ENCODE peak calls at places on chromosomes 16 and 17, in eight cellular contexts. One of them, this sample, is unnamed.

GRCh38 chr17:879546-879945 is 97.4 kb downstream of the MRM3 start:
- DNase-seq in B cell: peak
- DNase-seq in activated CD8-positive, alpha-beta T cell treated with anti-CD3 and anti-CD28 coated beads for 36 hours: peak
- DNase-seq in IMR-90: peak
- DNase-seq in RWPE2: peak
- DNase-seq in uterus: peak
- DNase-seq in AG09319: no peak
- DNase-seq in foreskin keratinocyte: peak
- DNase-seq in this sample: no peak

GRCh38 chr16:56847173-56847948 is 17.6 kb upstream of the SLC12A3 start:
- DNase-seq in B cell: no peak
- DNase-seq in activated CD8-positive, alpha-beta T cell treated with anti-CD3 and anti-CD28 coated beads for 36 hours: peak
- DNase-seq in IMR-90: no peak
- DNase-seq in RWPE2: no peak
- DNase-seq in uterus: no peak
- DNase-seq in AG09319: no peak
- DNase-seq in foreskin keratinocyte: no peak
- DNase-seq in this sample: no peak

GRCh38 chr17:69474171-69474831 is 59.8 kb downstream of the MAP2K6 start:
- DNase-seq in B cell: no peak
- DNase-seq in activated CD8-positive, alpha-beta T cell treated with anti-CD3 and anti-CD28 coated beads for 36 hours: no peak
- DNase-seq in IMR-90: no peak
- DNase-seq in RWPE2: no peak
- DNase-seq in uterus: no peak
- DNase-seq in AG09319: no peak
- DNase-seq in foreskin keratinocyte: no peak
- DNase-seq in this sample: no peak

GRCh38 chr17:34110315-34110714 is 144.8 kb upstream of the CCL2 start:
- DNase-seq in B cell: no peak
- DNase-seq in activated CD8-positive, alpha-beta T cell treated with anti-CD3 and anti-CD28 coated beads for 36 hours: no peak
- DNase-seq in IMR-90: no peak
- DNase-seq in RWPE2: no peak
- DNase-seq in uterus: no peak
- DNase-seq in AG09319: no peak
- DNase-seq in foreskin keratinocyte: no peak
- DNase-seq in this sample: no peak

GRCh38 chr17:63800783-63801182 is 26.4 kb upstream of the PSMC5 start:
- DNase-seq in B cell: no peak
- DNase-seq in activated CD8-positive, alpha-beta T cell treated with anti-CD3 and anti-CD28 coated beads for 36 hours: no peak
- DNase-seq in IMR-90: no peak
- DNase-seq in RWPE2: no peak
- DNase-seq in uterus: no peak
- DNase-seq in AG09319: no peak
- DNase-seq in foreskin keratinocyte: no peak
- DNase-seq in this sample: no peak

GRCh38 chr16:379183-379960 is 2.4 kb downstream of the PGAP6 start:
- DNase-seq in B cell: no peak
- DNase-seq in activated CD8-positive, alpha-beta T cell treated with anti-CD3 and anti-CD28 coated beads for 36 hours: no peak
- DNase-seq in IMR-90: no peak
- DNase-seq in RWPE2: no peak
- DNase-seq in uterus: no peak
- DNase-seq in AG09319: no peak
- DNase-seq in foreskin keratinocyte: no peak
- DNase-seq in this sample: no peak

GRCh38 chr17:81039096-81039495 is 4.1 kb downstream of the BAIAP2 start:
- DNase-seq in B cell: no peak
- DNase-seq in activated CD8-positive, alpha-beta T cell treated with anti-CD3 and anti-CD28 coated beads for 36 hours: no peak
- DNase-seq in IMR-90: no peak
- DNase-seq in RWPE2: no peak
- DNase-seq in uterus: no peak
- DNase-seq in AG09319: no peak
- DNase-seq in foreskin keratinocyte: no peak
- DNase-seq in this sample: no peak

GRCh38 chr16:7437135-7437534 is 104.5 kb downstream of the RBFOX1 start:
- DNase-seq in B cell: no peak
- DNase-seq in activated CD8-positive, alpha-beta T cell treated with anti-CD3 and anti-CD28 coated beads for 36 hours: no peak
- DNase-seq in IMR-90: no peak
- DNase-seq in RWPE2: no peak
- DNase-seq in uterus: no peak
- DNase-seq in AG09319: no peak
- DNase-seq in foreskin keratinocyte: no peak
- DNase-seq in this sample: no peak

GRCh38 chr16:89574681-89575246 is 794 bp upstream of the CPNE7 start:
- DNase-seq in B cell: no peak
- DNase-seq in activated CD8-positive, alpha-beta T cell treated with anti-CD3 and anti-CD28 coated beads for 36 hours: peak
- DNase-seq in IMR-90: peak
- DNase-seq in RWPE2: peak
- DNase-seq in uterus: no peak
- DNase-seq in AG09319: no peak
- DNase-seq in foreskin keratinocyte: no peak
- DNase-seq in this sample: no peak

GRCh38 chr17:75086496-75087181 is 1.1 kb upstream of the SLC16A5 start:
- DNase-seq in B cell: no peak
- DNase-seq in activated CD8-positive, alpha-beta T cell treated with anti-CD3 and anti-CD28 coated beads for 36 hours: no peak
- DNase-seq in IMR-90: no peak
- DNase-seq in RWPE2: no peak
- DNase-seq in uterus: no peak
- DNase-seq in AG09319: no peak
- DNase-seq in foreskin keratinocyte: no peak
- DNase-seq in this sample: no peak

GRCh38 chr16:88681709-88682451 is 4.4 kb downstream of the SNAI3 start:
- DNase-seq in B cell: peak
- DNase-seq in activated CD8-positive, alpha-beta T cell treated with anti-CD3 and anti-CD28 coated beads for 36 hours: peak
- DNase-seq in IMR-90: peak
- DNase-seq in RWPE2: peak
- DNase-seq in uterus: no peak
- DNase-seq in AG09319: no peak
- DNase-seq in foreskin keratinocyte: no peak
- DNase-seq in this sample: peak

GRCh38 chr17:347309-347708 is 5.3 kb downstream of the RPH3AL start:
- DNase-seq in B cell: no peak
- DNase-seq in activated CD8-positive, alpha-beta T cell treated with anti-CD3 and anti-CD28 coated beads for 36 hours: no peak
- DNase-seq in IMR-90: no peak
- DNase-seq in RWPE2: no peak
- DNase-seq in uterus: no peak
- DNase-seq in AG09319: no peak
- DNase-seq in foreskin keratinocyte: no peak
- DNase-seq in this sample: no peak

GRCh38 chr17:63544467-63545301 is 5.6 kb upstream of the DCAF7 start:
- DNase-seq in B cell: no peak
- DNase-seq in activated CD8-positive, alpha-beta T cell treated with anti-CD3 and anti-CD28 coated beads for 36 hours: no peak
- DNase-seq in IMR-90: no peak
- DNase-seq in RWPE2: no peak
- DNase-seq in uterus: no peak
- DNase-seq in AG09319: no peak
- DNase-seq in foreskin keratinocyte: no peak
- DNase-seq in this sample: no peak

GRCh38 chr16:80932725-80933124 is 74.0 kb downstream of the CMC2 start:
- DNase-seq in B cell: no peak
- DNase-seq in activated CD8-positive, alpha-beta T cell treated with anti-CD3 and anti-CD28 coated beads for 36 hours: no peak
- DNase-seq in IMR-90: peak
- DNase-seq in RWPE2: peak
- DNase-seq in uterus: peak
- DNase-seq in AG09319: peak
- DNase-seq in foreskin keratinocyte: peak
- DNase-seq in this sample: no peak

GRCh38 chr17:74757502-74757901 is 9.1 kb downstream of the NHERF1 start:
- DNase-seq in B cell: no peak
- DNase-seq in activated CD8-positive, alpha-beta T cell treated with anti-CD3 and anti-CD28 coated beads for 36 hours: no peak
- DNase-seq in IMR-90: no peak
- DNase-seq in RWPE2: no peak
- DNase-seq in uterus: no peak
- DNase-seq in AG09319: no peak
- DNase-seq in foreskin keratinocyte: no peak
- DNase-seq in this sample: no peak

GRCh38 chr17:7403902-7404736 is at the start of gene TMEM256:
- DNase-seq in B cell: peak
- DNase-seq in activated CD8-positive, alpha-beta T cell treated with anti-CD3 and anti-CD28 coated beads for 36 hours: peak
- DNase-seq in IMR-90: peak
- DNase-seq in RWPE2: peak
- DNase-seq in uterus: peak
- DNase-seq in AG09319: peak
- DNase-seq in foreskin keratinocyte: peak
- DNase-seq in this sample: peak
- TF ChIP-seq CTCF in B cell: no peak
- TF ChIP-seq CTCF in activated CD8-positive, alpha-beta T cell treated with anti-CD3 and anti-CD28 coated beads for 36 hours: no peak
- TF ChIP-seq CTCF in IMR-90: no peak
- TF ChIP-seq CTCF in RWPE2: no peak
- TF ChIP-seq CTCF in uterus: peak
- TF ChIP-seq CTCF in AG09319: no peak
- TF ChIP-seq CTCF in foreskin keratinocyte: no peak
- TF ChIP-seq CTCF in this sample: no peak

GRCh38 chr17:79808763-79809529 is 12.1 kb upstream of the CBX8 start:
- DNase-seq in B cell: no peak
- DNase-seq in activated CD8-positive, alpha-beta T cell treated with anti-CD3 and anti-CD28 coated beads for 36 hours: peak
- DNase-seq in IMR-90: no peak
- DNase-seq in RWPE2: no peak
- DNase-seq in uterus: no peak
- DNase-seq in AG09319: no peak
- DNase-seq in foreskin keratinocyte: peak
- DNase-seq in this sample: no peak
- TF ChIP-seq CTCF in B cell: no peak
- TF ChIP-seq CTCF in activated CD8-positive, alpha-beta T cell treated with anti-CD3 and anti-CD28 coated beads for 36 hours: peak
- TF ChIP-seq CTCF in IMR-90: peak
- TF ChIP-seq CTCF in RWPE2: peak
- TF ChIP-seq CTCF in uterus: no peak
- TF ChIP-seq CTCF in AG09319: peak
- TF ChIP-seq CTCF in foreskin keratinocyte: peak
- TF ChIP-seq CTCF in this sample: no peak

DNA sequence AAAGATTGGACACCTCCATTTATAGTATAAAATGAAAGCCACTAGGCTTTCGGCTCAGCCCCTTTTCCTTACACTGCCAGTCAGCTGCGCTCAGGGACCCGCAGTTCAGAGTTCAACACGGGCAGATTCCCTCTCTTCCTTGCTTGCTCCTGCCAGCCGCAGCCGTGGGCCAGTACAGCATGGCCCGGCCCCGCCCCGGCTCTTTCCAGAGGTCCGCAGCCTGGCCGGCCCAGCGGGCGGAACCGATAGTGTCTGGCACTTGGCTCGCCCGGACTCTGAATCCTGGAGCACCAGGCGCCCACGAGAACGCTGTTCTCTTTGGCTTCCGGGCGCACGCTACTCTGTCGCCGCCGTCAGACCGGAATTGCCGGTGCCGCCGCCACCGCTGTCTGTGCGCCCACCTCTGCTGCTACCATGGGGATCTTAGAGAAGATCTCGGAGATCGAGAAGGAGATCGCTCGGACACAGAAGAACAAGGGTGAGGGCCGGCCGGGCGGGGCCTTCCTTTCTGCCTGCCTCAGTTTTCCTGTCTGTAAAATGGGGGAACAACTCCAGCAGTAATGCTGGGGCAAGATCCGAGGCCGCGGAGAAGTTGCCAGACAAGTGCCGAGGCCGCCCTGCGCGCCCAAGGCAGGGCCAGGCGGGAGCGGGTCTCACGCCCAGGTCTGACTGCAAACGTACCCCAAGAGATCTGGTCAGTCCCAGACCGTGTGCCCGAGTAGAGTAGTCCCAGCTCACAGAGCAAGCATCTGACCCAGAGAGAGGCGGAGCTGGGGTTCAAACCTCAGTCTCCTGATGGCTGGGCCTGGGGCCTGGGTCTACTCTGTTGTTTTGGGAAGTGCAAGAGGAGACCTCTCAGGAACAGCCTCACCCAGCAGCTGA is at the start of gene DRG2:
- DNase-seq in B cell: peak
- DNase-seq in activated CD8-positive, alpha-beta T cell treated with anti-CD3 and anti-CD28 coated beads for 36 hours: peak
- DNase-seq in IMR-90: peak
- DNase-seq in RWPE2: peak
- DNase-seq in uterus: peak
- DNase-seq in AG09319: peak
- DNase-seq in foreskin keratinocyte: peak
- DNase-seq in this sample: peak
- TF ChIP-seq CTCF in B cell: no peak
- TF ChIP-seq CTCF in activated CD8-positive, alpha-beta T cell treated with anti-CD3 and anti-CD28 coated beads for 36 hours: no peak
- TF ChIP-seq CTCF in IMR-90: peak
- TF ChIP-seq CTCF in RWPE2: no peak
- TF ChIP-seq CTCF in uterus: peak
- TF ChIP-seq CTCF in AG09319: peak
- TF ChIP-seq CTCF in foreskin keratinocyte: peak
- TF ChIP-seq CTCF in this sample: no peak

GRCh38 chr17:72119963-72120877 is 600 bp upstream of the SOX9 start:
- DNase-seq in B cell: no peak
- DNase-seq in activated CD8-positive, alpha-beta T cell treated with anti-CD3 and anti-CD28 coated beads for 36 hours: no peak
- DNase-seq in IMR-90: peak
- DNase-seq in RWPE2: peak
- DNase-seq in uterus: no peak
- DNase-seq in AG09319: no peak
- DNase-seq in foreskin keratinocyte: peak
- DNase-seq in this sample: no peak

GRCh38 chr17:72122002-72122310 is 1.1 kb downstream of the SOX9 start:
- DNase-seq in B cell: no peak
- DNase-seq in activated CD8-positive, alpha-beta T cell treated with anti-CD3 and anti-CD28 coated beads for 36 hours: no peak
- DNase-seq in IMR-90: peak
- DNase-seq in RWPE2: no peak
- DNase-seq in uterus: no peak
- DNase-seq in AG09319: no peak
- DNase-seq in foreskin keratinocyte: no peak
- DNase-seq in this sample: no peak

GRCh38 chr17:72120878-72121163 is at the start of gene SOX9:
- DNase-seq in B cell: no peak
- DNase-seq in activated CD8-positive, alpha-beta T cell treated with anti-CD3 and anti-CD28 coated beads for 36 hours: no peak
- DNase-seq in IMR-90: peak
- DNase-seq in RWPE2: peak
- DNase-seq in uterus: no peak
- DNase-seq in AG09319: peak
- DNase-seq in foreskin keratinocyte: peak
- DNase-seq in this sample: no peak

GRCh38 chr17:72122336-72122667 is 1.5 kb downstream of the SOX9 start:
- DNase-seq in B cell: no peak
- DNase-seq in activated CD8-positive, alpha-beta T cell treated with anti-CD3 and anti-CD28 coated beads for 36 hours: no peak
- DNase-seq in IMR-90: no peak
- DNase-seq in RWPE2: no peak
- DNase-seq in uterus: no peak
- DNase-seq in AG09319: no peak
- DNase-seq in foreskin keratinocyte: no peak
- DNase-seq in this sample: no peak

DNA sequence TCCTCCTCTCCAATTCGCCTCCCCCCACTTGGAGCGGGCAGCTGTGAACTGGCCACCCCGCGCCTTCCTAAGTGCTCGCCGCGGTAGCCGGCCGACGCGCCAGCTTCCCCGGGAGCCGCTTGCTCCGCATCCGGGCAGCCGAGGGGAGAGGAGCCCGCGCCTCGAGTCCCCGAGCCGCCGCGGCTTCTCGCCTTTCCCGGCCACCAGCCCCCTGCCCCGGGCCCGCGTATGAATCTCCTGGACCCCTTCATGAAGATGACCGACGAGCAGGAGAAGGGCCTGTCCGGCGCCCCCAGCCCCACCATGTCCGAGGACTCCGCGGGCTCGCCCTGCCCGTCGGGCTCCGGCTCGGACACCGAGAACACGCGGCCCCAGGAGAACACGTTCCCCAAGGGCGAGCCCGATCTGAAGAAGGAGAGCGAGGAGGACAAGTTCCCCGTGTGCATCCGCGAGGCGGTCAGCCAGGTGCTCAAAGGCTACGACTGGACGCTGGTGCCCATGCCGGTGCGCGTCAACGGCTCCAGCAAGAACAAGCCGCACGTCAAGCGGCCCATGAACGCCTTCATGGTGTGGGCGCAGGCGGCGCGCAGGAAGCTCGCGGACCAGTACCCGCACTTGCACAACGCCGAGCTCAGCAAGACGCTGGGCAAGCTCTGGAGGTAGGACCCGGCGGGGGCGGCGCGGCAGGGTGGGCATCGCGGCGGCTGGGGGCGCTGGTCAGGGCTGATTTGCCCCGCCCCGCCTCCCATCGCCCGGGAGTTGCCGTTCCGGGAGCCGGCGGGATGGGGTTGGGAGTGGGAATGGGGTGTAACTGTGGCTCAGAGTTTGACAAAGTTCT is 563 bp downstream of the SOX9 start:
- DNase-seq in B cell: no peak
- DNase-seq in activated CD8-positive, alpha-beta T cell treated with anti-CD3 and anti-CD28 coated beads for 36 hours: no peak
- DNase-seq in IMR-90: peak
- DNase-seq in RWPE2: peak
- DNase-seq in uterus: no peak
- DNase-seq in AG09319: no peak
- DNase-seq in foreskin keratinocyte: no peak
- DNase-seq in this sample: no peak
- TF ChIP-seq CTCF in B cell: no peak
- TF ChIP-seq CTCF in activated CD8-positive, alpha-beta T cell treated with anti-CD3 and anti-CD28 coated beads for 36 hours: no peak
- TF ChIP-seq CTCF in IMR-90: peak
- TF ChIP-seq CTCF in RWPE2: peak
- TF ChIP-seq CTCF in uterus: no peak
- TF ChIP-seq CTCF in AG09319: no peak
- TF ChIP-seq CTCF in foreskin keratinocyte: peak
- TF ChIP-seq CTCF in this sample: no peak

This sample was measured in CD14-positive monocyte.